ENCODE peak calls at places on chromosomes 11 and 22, in ten cellular contexts. O, S, M, J, L, W, R, E, B and A are unnamed samples.

GRCh38 chr11:108589136-108589535 is 4.4 kb downstream of the EXPH5 start:
- DNase-seq in W (no peak), M (no peak), O (no peak), B (no peak), E (no peak), R (no peak), J (no peak), S (no peak), L (no peak), A (no peak)

GRCh38 chr11:116180806-116181600 is 591.8 kb downstream of the BUD13 start:
- DNase-seq in E (no peak), O (no peak), W (no peak), B (no peak), M (no peak), R (no peak), S (no peak), L (no peak), J (no peak), A (no peak)

GRCh38 chr11:7851391-7851790 is 54.6 kb upstream of the OR5P2 start:
- DNase-seq in L (no peak), R (peak), E (no peak), O (no peak), J (no peak), B (no peak), S (no peak), M (no peak), W (no peak), A (no peak)

GRCh38 chr22:37827056-37827455 is 3.9 kb downstream of the GALR3 start:
- DNase-seq in S (no peak), L (no peak), E (no peak), M (no peak), R (no peak), W (no peak), J (no peak), O (no peak), B (no peak), A (no peak)

GRCh38 chr11:15038963-15039362 is 34.4 kb upstream of the CALCB start:
- DNase-seq in M (peak), W (no peak), J (no peak), R (peak), S (no peak), O (no peak), E (no peak), B (no peak), L (no peak), A (no peak)

GRCh38 chr22:24284747-24285203 is 14.1 kb downstream of the SPECC1L start:
- DNase-seq in E (no peak), J (no peak), W (peak), M (no peak), R (no peak), S (no peak), O (no peak), L (no peak), B (no peak), A (no peak)

GRCh38 chr11:32052218-32052617 is 38.7 kb upstream of the RCN1 start:
- DNase-seq in O (peak), B (peak), L (peak), W (peak), J (peak), R (peak), S (peak), M (peak), E (no peak), A (peak)

GRCh38 chr11:61851128-61851899 is 23.2 kb downstream of the FADS2 start:
- DNase-seq in B (no peak), M (no peak), W (no peak), O (no peak), E (no peak), R (no peak), S (peak), J (no peak), L (no peak), A (no peak)

GRCh38 chr11:126467046-126467370 is 111.5 kb downstream of the ST3GAL4 start:
- DNase-seq in J (no peak), S (no peak), O (no peak), R (no peak), E (no peak), M (no peak), L (no peak), B (no peak), W (no peak), A (no peak)

GRCh38 chr11:103682318-103683184 is 353.9 kb upstream of the DDI1 start:
- DNase-seq in J (peak), B (peak), M (peak), E (no peak), L (peak), R (peak), S (peak), O (peak), W (peak), A (peak)
- H3K4me3 ChIP-seq in J (no peak), B (no peak), M (no peak), E (no peak), L (no peak), R (no peak), S (no peak), O (no peak), W (no peak), A (no peak)

DNA sequence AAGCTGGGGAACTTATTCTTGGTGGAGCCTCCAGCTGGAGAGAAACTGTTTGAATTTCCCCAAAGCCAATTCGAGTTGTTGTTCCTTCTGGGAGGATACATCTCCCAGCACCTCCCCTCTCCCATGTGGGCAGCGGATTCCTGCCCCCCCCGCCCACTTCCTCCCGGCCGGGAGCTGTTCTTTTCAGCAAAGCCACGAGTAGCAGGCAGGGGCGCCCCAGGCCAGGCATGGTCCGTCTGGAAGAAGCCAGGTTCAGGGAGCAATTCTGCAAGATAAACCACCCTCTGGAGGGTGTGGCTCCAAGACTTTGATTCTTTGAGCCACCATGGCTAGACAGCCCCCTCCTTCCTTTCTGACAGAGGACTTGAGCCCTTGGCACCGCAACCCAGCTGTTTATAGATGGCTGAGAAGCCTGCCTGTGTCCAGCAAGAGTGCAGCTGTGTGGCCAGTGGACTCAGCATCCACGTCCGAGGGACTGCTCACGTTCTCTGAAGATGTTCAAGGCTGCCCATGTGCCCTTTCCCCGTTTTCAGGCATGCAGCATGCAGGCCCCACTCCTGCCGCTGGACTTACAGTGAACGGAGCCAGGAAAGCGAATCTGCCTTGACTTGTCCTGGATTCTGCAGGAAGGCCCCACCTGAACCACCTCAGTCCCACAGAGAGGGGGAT is 170.3 kb downstream of the CTTN start:
- DNase-seq in W (peak), M (peak), L (no peak), O (peak), E (no peak), S (no peak), B (no peak), R (no peak), J (no peak), A (no peak)
- H3K4me3 ChIP-seq in W (peak), M (peak), L (no peak), O (peak), E (peak), S (no peak), B (no peak), R (no peak), J (peak), A (no peak)

GRCh38 chr11:18790820-18791174 is 801 bp downstream of the PTPN5 start:
- DNase-seq in E (no peak), S (no peak), L (no peak), O (no peak), M (no peak), B (no peak), R (no peak), W (no peak), J (no peak), A (no peak)
- H3K4me3 ChIP-seq in E (no peak), S (no peak), L (no peak), O (peak), M (no peak), B (no peak), R (no peak), W (no peak), J (no peak), A (no peak)

DNA sequence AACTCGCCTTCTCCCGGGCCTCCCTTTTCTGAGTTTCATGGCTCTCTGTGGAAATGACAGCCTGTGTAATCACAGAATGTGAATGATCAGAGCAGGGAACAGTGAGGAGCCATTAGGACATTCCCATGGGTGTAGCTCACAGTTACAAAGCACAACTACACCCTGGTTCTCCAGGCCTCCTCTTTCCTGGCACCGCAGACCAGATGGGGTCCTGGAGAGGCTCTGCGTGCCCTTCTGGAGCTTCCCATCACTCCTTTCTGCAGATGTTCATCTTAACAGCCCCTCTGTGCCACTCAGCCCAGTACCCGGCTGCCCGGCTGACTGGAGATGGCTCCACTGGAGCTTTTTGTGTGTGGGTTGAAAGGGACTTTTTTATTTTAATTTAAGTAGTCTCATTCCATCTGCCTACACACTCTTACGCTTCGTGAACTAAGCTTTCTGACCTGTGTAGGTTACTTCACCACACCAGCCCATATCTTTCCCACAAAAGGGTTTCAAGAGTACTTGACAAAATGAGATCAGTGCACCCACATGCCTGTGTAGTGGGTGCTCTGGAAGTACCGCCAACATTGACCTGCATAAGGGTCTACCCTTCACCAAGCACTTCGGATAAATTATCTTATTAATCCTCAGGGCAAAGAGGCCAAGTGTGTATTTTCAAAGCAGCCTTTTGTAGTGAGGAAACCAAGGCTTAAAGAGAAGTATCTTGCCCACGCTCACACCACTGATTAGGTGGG is 29.8 kb downstream of the SREBF2 start:
- DNase-seq in W (no peak), B (no peak), J (no peak), R (peak), L (no peak), O (no peak), E (no peak), S (no peak), M (no peak), A (no peak)
- H3K4me3 ChIP-seq in W (no peak), B (no peak), J (no peak), R (peak), L (no peak), O (no peak), E (no peak), S (no peak), M (no peak), A (peak)

DNA sequence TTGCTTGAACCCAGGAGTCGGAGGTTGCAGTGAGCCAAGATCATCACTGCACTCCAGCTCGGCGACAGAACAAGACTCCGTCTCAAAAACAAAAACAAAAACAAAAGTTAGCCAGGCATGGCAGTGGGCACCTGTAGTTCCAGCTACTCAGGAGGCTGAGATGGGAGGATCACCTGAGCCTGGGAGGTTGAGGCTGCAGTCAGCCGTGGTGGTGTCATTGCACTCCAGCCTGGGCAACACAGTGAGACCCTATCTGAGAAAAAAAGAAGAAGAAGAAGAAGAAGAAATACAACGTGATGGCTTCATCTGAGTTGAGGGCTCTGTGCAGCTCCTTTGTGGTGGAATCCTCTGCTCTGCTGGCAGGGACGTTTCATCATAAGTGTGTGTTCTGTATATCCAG is 10.0 kb upstream of the TNNT3 start:
- DNase-seq in B (no peak), L (no peak), S (no peak), W (no peak), M (no peak), J (no peak), O (no peak), E (no peak), R (no peak), A (no peak)
- H3K4me3 ChIP-seq in B (no peak), L (no peak), S (no peak), W (no peak), M (no peak), J (no peak), O (no peak), E (no peak), R (no peak), A (no peak)